ENCODE peak calls at places on chromosome 1, in nine cellular contexts. M, W, E, T, U, D, V, L and C are unnamed samples.

GRCh38 chr1:38246955-38247952 is 200.7 kb upstream of the POU3F1 start:
- DNase-seq in M (no peak), T (peak), V (peak), W (peak), U (peak), L (no peak), E (no peak), D (no peak), C (peak)

GRCh38 chr1:78370356-78370755 is 120.4 kb upstream of the PTGFR start:
- DNase-seq in L (no peak), W (no peak), D (no peak), U (no peak), E (no peak), V (peak), M (no peak), T (no peak), C (no peak)

GRCh38 chr1:50474859-50475809 is 51.9 kb upstream of the DMRTA2 start:
- DNase-seq in E (no peak), T (peak), M (peak), U (peak), V (peak), L (no peak), W (peak), D (no peak), C (no peak)

GRCh38 chr1:1212780-1213152 is 1.2 kb downstream of the TNFRSF4 start:
- DNase-seq in M (no peak), W (no peak), E (no peak), U (no peak), D (no peak), L (no peak), V (no peak), T (no peak), C (peak)

GRCh38 chr1:179300112-179300511 is 6.5 kb downstream of the SOAT1 start:
- DNase-seq in L (no peak), D (no peak), M (no peak), W (no peak), E (no peak), V (no peak), T (no peak), U (no peak), C (no peak)

GRCh38 chr1:213419369-213420030 is 368.5 kb downstream of the RPS6KC1 start:
- DNase-seq in W (peak), U (peak), V (no peak), M (no peak), T (no peak), D (no peak), L (no peak), E (no peak), C (no peak)

GRCh38 chr1:223720987-223721591 is 8.8 kb downstream of the CAPN2 start:
- DNase-seq in U (peak), D (no peak), M (no peak), E (no peak), V (peak), L (no peak), T (no peak), W (no peak), C (no peak)

GRCh38 chr1:220462756-220463155 is 65.2 kb upstream of the MARK1 start:
- DNase-seq in D (no peak), U (no peak), W (no peak), E (no peak), V (no peak), L (no peak), M (no peak), T (no peak), C (peak)

GRCh38 chr1:54273837-54274192 is 73.8 kb downstream of the MRPL37 start:
- DNase-seq in D (no peak), U (no peak), M (peak), L (no peak), V (peak), E (no peak), W (no peak), T (peak), C (no peak)

GRCh38 chr1:29521438-29521715 is 285.1 kb downstream of the PTPRU start:
- DNase-seq in T (no peak), L (no peak), M (no peak), E (no peak), U (no peak), D (no peak), W (no peak), V (no peak), C (no peak)

GRCh38 chr1:237562247-237562823 is 328.4 kb downstream of the ZP4 start:
- DNase-seq in V (peak), M (peak), T (peak), D (no peak), W (peak), U (peak), E (no peak), L (no peak), C (peak)

GRCh38 chr1:212317916-212318315 is 32.7 kb downstream of the PPP2R5A start:
- DNase-seq in T (no peak), L (no peak), W (no peak), V (no peak), M (no peak), E (no peak), D (no peak), U (no peak), C (no peak)

GRCh38 chr1:206590025-206590834 is 22.0 kb downstream of the EIF2D start:
- DNase-seq in V (peak), W (peak), M (peak), L (no peak), E (no peak), D (no peak), T (no peak), U (no peak), C (no peak)

GRCh38 chr1:97814121-97814520 is 106.7 kb downstream of the DPYD start:
- DNase-seq in U (no peak), M (peak), D (no peak), V (peak), W (no peak), L (no peak), T (no peak), E (no peak), C (no peak)

GRCh38 chr1:36580524-36580923 is 97.8 kb upstream of the CSF3R start:
- DNase-seq in E (no peak), L (no peak), V (no peak), T (no peak), W (no peak), M (no peak), D (no peak), U (no peak), C (no peak)

GRCh38 chr1:44330935-44331334 is 24.1 kb downstream of the ERI3 start:
- DNase-seq in T (no peak), W (no peak), E (no peak), D (no peak), L (no peak), M (no peak), U (no peak), V (no peak), C (no peak)

GRCh38 chr1:153432874-153433681 is 16.8 kb downstream of the S100A7A start:
- DNase-seq in V (no peak), E (no peak), M (no peak), D (no peak), L (no peak), T (no peak), U (no peak), W (no peak), C (no peak)

GRCh38 chr1:95941121-95941798 is 707.2 kb downstream of the RWDD3 start:
- DNase-seq in M (no peak), E (no peak), V (no peak), D (no peak), T (no peak), W (no peak), U (no peak), L (no peak), C (no peak)

GRCh38 chr1:54297596-54298283 is 97.8 kb downstream of the MRPL37 start:
- DNase-seq in L (no peak), T (no peak), U (no peak), V (no peak), M (no peak), D (no peak), E (no peak), W (no peak), C (no peak)

GRCh38 chr1:230356869-230357778 is 69.0 kb downstream of the PGBD5 start:
- DNase-seq in L (no peak), W (no peak), U (no peak), M (no peak), E (no peak), D (no peak), V (no peak), T (no peak), C (no peak)

GRCh38 chr1:51907079-51907702 is 28.7 kb upstream of the NRDC start:
- DNase-seq in E (no peak), W (no peak), U (no peak), D (no peak), M (no peak), L (no peak), T (no peak), V (no peak), C (no peak)

GRCh38 chr1:44603718-44604117 is 70.6 kb downstream of the TMEM53 start:
- DNase-seq in T (no peak), L (no peak), M (no peak), E (no peak), U (no peak), W (no peak), V (no peak), D (peak), C (no peak)

GRCh38 chr1:102463328-102463727 is 466.6 kb upstream of the OLFM3 start:
- DNase-seq in W (no peak), M (no peak), D (no peak), V (no peak), U (no peak), L (no peak), E (no peak), T (no peak), C (no peak)

GRCh38 chr1:77234943-77235342 is 15.7 kb upstream of the PIGK start:
- DNase-seq in V (no peak), L (no peak), T (no peak), U (no peak), W (no peak), M (no peak), E (no peak), D (no peak), C (no peak)

GRCh38 chr1:93972341-93972740 is 63.1 kb upstream of the GCLM start:
- DNase-seq in V (no peak), W (no peak), U (no peak), L (no peak), T (no peak), D (no peak), E (no peak), M (no peak), C (no peak)

GRCh38 chr1:50568782-50569181 is 145.5 kb upstream of the DMRTA2 start:
- DNase-seq in E (no peak), L (no peak), U (no peak), V (no peak), T (no peak), W (no peak), D (no peak), M (no peak), C (no peak)

GRCh38 chr1:35281565-35281964 is 13.1 kb downstream of the ZMYM4 start:
- DNase-seq in M (no peak), U (no peak), V (no peak), T (no peak), W (no peak), L (no peak), D (no peak), E (no peak), C (no peak)

GRCh38 chr1:224660074-224660473 is 44.0 kb downstream of the CNIH3 start:
- DNase-seq in L (no peak), U (no peak), V (no peak), E (no peak), T (no peak), D (no peak), W (no peak), M (no peak), C (no peak)

GRCh38 chr1:183218981-183219621 is 33.0 kb downstream of the LAMC2 start:
- DNase-seq in U (no peak), W (no peak), M (no peak), D (no peak), E (no peak), T (no peak), L (peak), V (no peak), C (peak)

GRCh38 chr1:205091043-205091740 is 6.9 kb upstream of the TMEM81 start:
- DNase-seq in U (no peak), M (no peak), E (no peak), W (no peak), D (no peak), T (no peak), V (no peak), L (no peak), C (no peak)